ENCODE peak calls at places on chromosomes 11 and 22, in five cellular contexts. T is WERI-Rb-1, F is IMR-90, E is kidney, N is AG04450. G is an unnamed sample.

GRCh38 chr11:58625826-58626460 is 3.5 kb downstream of the CNTF start:
- DNase-seq in F (peak), N (peak), T (no peak), E (no peak), G (no peak)

GRCh38 chr11:45180158-45180887 is 33.9 kb downstream of the PRDM11 start:
- DNase-seq in N (no peak), T (peak), F (no peak), E (peak), G (no peak)

GRCh38 chr22:40764743-40765441 is 54.3 kb downstream of the SLC25A17 start:
- DNase-seq in N (no peak), E (no peak), T (no peak), F (no peak), G (no peak)

GRCh38 chr11:68946416-68947090 is 34.2 kb downstream of the MRGPRD start:
- DNase-seq in T (no peak), F (peak), N (peak), E (peak), G (peak)

GRCh38 chr22:41314821-41315220 is 13.5 kb downstream of the ZC3H7B start:
- DNase-seq in N (no peak), T (no peak), F (no peak), E (no peak), G (no peak)

GRCh38 chr11:1773131-1773510 is 9.4 kb upstream of the CTSD start:
- DNase-seq in E (no peak), F (no peak), N (no peak), T (no peak), G (no peak)

GRCh38 chr11:77487790-77488189 is 13.9 kb upstream of the PAK1 start:
- DNase-seq in T (no peak), F (no peak), E (no peak), N (no peak), G (no peak)

GRCh38 chr22:23793326-23793725 is 6.6 kb downstream of the SMARCB1 start:
- DNase-seq in E (peak), N (no peak), F (no peak), T (no peak), G (no peak)

GRCh38 chr22:48566741-48567140 is 1260.9 kb downstream of the BRD1 start:
- DNase-seq in N (no peak), T (no peak), E (peak), F (no peak), G (no peak)

GRCh38 chr22:31346733-31347250 is 646 bp upstream of the PATZ1 start:
- DNase-seq in E (peak), F (peak), N (no peak), T (peak), G (no peak)

GRCh38 chr22:44538071-44538470 is 40.0 kb upstream of the RTL6 start:
- DNase-seq in F (peak), E (no peak), N (no peak), T (no peak), G (no peak)

GRCh38 chr11:104275992-104276391 is 112.0 kb upstream of the PDGFD start:
- DNase-seq in N (no peak), E (no peak), F (peak), T (no peak), G (no peak)

GRCh38 chr11:78149646-78150045 is 10.2 kb upstream of the ALG8 start:
- DNase-seq in T (no peak), E (no peak), N (peak), F (peak), G (peak)

GRCh38 chr22:24147666-24148065 is 33.6 kb upstream of the SUSD2 start:
- DNase-seq in F (no peak), E (no peak), N (no peak), T (no peak), G (no peak)

GRCh38 chr11:69292221-69292648 is 1.7 kb upstream of the MYEOV start:
- DNase-seq in F (no peak), E (peak), T (peak), N (no peak), G (no peak)

GRCh38 chr11:77142091-77142975 is 14.3 kb downstream of the MYO7A start:
- DNase-seq in N (no peak), F (no peak), T (no peak), E (peak), G (no peak)

GRCh38 chr11:68677432-68677831 is 6.9 kb upstream of the GAL start:
- DNase-seq in N (peak), F (peak), T (peak), E (no peak), G (peak)

GRCh38 chr11:120835601-120836228 is 188.2 kb upstream of the TBCEL start:
- DNase-seq in N (no peak), T (no peak), E (no peak), F (peak), G (no peak)

GRCh38 chr11:331332-332060 is 10.8 kb upstream of the IFITM3 start:
- DNase-seq in F (no peak), T (no peak), N (no peak), E (peak), G (no peak)

GRCh38 chr11:109970516-109971183 is 122.5 kb upstream of the ZC3H12C start:
- DNase-seq in N (no peak), E (no peak), T (no peak), F (no peak), G (no peak)

GRCh38 chr11:45590743-45591142 is 74.7 kb downstream of the CHST1 start:
- DNase-seq in E (no peak), N (no peak), T (no peak), F (no peak), G (no peak)

GRCh38 chr11:64000026-64000739 is 13.9 kb downstream of the OTUB1 start:
- DNase-seq in T (peak), N (no peak), E (peak), F (peak), G (no peak)

GRCh38 chr22:19052941-19053551 is 69.2 kb downstream of the DGCR2 start:
- DNase-seq in T (no peak), E (peak), F (no peak), N (no peak), G (no peak)

GRCh38 chr11:102869354-102869753 is 5.4 kb downstream of the MMP12 start:
- DNase-seq in E (no peak), T (no peak), N (no peak), F (no peak), G (no peak)

GRCh38 chr22:29780781-29781676 is 13.9 kb downstream of the UQCR10 start:
- DNase-seq in E (no peak), F (peak), N (peak), T (no peak), G (peak)

GRCh38 chr11:93849751-93850584 is 450 bp downstream of the VSTM5 start:
- DNase-seq in T (peak), N (no peak), E (peak), F (no peak), G (no peak)
- H3K4me3 ChIP-seq in T (peak), N (peak), E (peak), F (peak), G (peak)

GRCh38 chr11:73288197-73288872 is 16.2 kb downstream of the P2RY6 start:
- DNase-seq in N (no peak), F (no peak), T (no peak), E (peak), G (no peak)

GRCh38 chr11:73285721-73286120 is 13.6 kb downstream of the P2RY6 start:
- DNase-seq in E (no peak), F (no peak), T (no peak), N (no peak), G (no peak)

GRCh38 chr11:73287400-73288101 is 15.4 kb downstream of the P2RY6 start:
- DNase-seq in T (no peak), E (peak), N (no peak), F (no peak), G (no peak)

GRCh38 chr11:73284106-73284505 is 12.0 kb downstream of the P2RY6 start:
- DNase-seq in T (no peak), E (no peak), N (no peak), F (no peak), G (no peak)

GRCh38 chr11:73286240-73286810 is 14.2 kb downstream of the P2RY6 start:
- DNase-seq in T (no peak), E (peak), N (no peak), F (no peak), G (no peak)
- TF ChIP-seq CTCF in T (peak), E (no peak), N (no peak), F (no peak), G (no peak)

GRCh38 chr22:26762503-26763170 is 105.2 kb downstream of the MIAT start:
- DNase-seq in N (no peak), E (no peak), F (no peak), T (no peak), G (no peak)

GRCh38 chr22:26751217-26751616 is 93.8 kb downstream of the MIAT start:
- DNase-seq in F (no peak), N (no peak), E (no peak), T (no peak), G (peak)

GRCh38 chr22:26757496-26757895 is 100.1 kb downstream of the MIAT start:
- DNase-seq in N (no peak), T (no peak), E (no peak), F (no peak), G (no peak)

GRCh38 chr22:26753125-26753862 is 95.9 kb downstream of the MIAT start:
- DNase-seq in E (no peak), F (no peak), T (no peak), N (no peak), G (no peak)

DNA sequence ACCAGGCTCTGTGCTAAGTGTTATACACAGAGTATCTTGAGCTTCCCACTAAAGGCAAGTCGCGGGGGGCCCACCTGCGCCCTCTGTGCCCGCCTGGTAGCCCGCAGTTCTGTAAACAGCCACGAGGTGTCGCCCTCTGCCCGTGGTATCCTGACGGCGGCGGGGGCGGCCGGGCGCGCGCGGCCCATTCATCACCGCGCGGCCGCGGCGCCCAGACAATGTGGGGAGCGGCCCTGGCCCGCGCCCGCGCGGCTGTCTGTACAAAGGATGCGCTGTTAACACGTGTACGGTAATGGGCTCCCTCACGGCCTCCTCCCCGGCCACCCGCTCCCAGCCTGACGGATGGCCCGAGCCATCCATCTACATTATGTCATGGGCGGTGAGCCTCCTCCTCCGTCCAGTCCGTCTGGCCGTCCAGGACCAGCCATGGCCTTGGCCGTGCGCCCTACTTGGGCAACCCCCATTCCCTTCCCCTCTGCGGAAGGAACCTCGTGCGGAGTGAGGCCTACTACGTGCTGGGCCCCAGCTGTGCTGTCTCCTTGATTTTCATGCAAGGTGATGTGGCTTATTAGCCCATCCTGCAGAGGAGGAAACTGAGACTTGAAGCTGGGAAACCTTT is 99.4 kb downstream of the MIAT start:
- DNase-seq in T (peak), F (peak), N (no peak), E (peak), G (no peak)
- H3K4me3 ChIP-seq in T (peak), F (peak), N (peak), E (no peak), G (peak)

DNA sequence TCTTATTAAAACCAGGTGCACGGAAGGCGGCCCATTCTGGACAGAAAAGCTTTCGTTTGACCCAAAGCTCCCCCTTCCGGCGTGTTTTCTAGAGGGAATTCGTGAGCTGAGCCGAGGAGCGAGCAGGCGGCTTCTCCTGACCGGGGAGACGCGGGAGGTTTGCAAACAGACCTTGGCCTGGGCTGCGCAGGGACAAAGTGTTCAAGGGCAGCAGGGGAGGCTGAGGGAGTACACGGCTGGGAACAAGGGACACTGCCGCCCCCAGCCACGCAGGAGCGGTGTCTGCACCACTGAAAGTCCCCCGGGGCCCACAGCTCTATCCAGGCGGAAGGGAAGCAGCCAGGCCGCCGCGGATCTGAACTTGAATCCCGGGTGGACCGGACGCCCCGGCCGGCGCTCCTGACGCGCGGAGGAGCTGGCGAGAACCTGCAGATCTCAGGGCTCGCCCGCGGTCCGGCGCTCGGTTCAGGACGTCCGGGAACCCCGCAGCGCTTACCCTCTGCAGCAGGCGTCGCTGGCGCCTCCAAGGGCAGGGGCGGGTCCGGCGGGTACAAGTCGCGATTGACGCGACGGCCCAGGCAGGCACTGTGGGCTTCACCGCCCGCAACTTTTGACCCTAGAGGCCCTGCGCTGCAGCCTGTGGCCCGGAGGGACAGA is 101.9 kb downstream of the WT1 start:
- DNase-seq in E (peak), N (peak), T (no peak), F (peak), G (no peak)
- TF ChIP-seq CTCF in E (peak), N (peak), T (no peak), F (no peak), G (peak)

G was measured in retinal pigment epithelial cell.